ENCODE peak calls at places on chromosomes 13 and 19, in four cellular contexts. One of them, this sample, is unnamed.

GRCh38 chr19:13718733-13719132 is 45.6 kb upstream of the MRI1 start:
- DNase-seq in K562: no peak
- DNase-seq in keratinocyte: no peak
- DNase-seq in IMR-90: peak; percentile 66
- DNase-seq in this sample: no peak

GRCh38 chr19:47445937-47446402 is 25.7 kb downstream of the SLC8A2 start:
- DNase-seq in K562: peak; percentile 76
- DNase-seq in IMR-90: no peak
- DNase-seq in keratinocyte: no peak
- DNase-seq in this sample: no peak

GRCh38 chr13:101139076-101139475 is 277.2 kb downstream of the NALCN start:
- DNase-seq in IMR-90: no peak
- DNase-seq in K562: no peak
- DNase-seq in keratinocyte: no peak
- DNase-seq in this sample: no peak

GRCh38 chr13:40306817-40307216 is 359.6 kb downstream of the FOXO1 start:
- DNase-seq in K562: no peak
- DNase-seq in IMR-90: no peak
- DNase-seq in keratinocyte: no peak
- DNase-seq in this sample: no peak

GRCh38 chr19:53989600-53990533 is 1.6 kb upstream of the CACNG6 start:
- DNase-seq in keratinocyte: no peak
- DNase-seq in K562: no peak
- DNase-seq in IMR-90: no peak
- DNase-seq in this sample: peak; percentile 77

GRCh38 chr13:83136660-83137059 is 745.6 kb downstream of the SLITRK1 start:
- DNase-seq in IMR-90: no peak
- DNase-seq in K562: no peak
- DNase-seq in keratinocyte: no peak
- DNase-seq in this sample: no peak

GRCh38 chr19:2434721-2435265 is 7.4 kb upstream of the TIMM13 start:
- DNase-seq in K562: no peak
- DNase-seq in IMR-90: no peak
- DNase-seq in keratinocyte: no peak
- DNase-seq in this sample: no peak

GRCh38 chr13:111110054-111110453 is 5.1 kb upstream of the ARHGEF7 start:
- DNase-seq in keratinocyte: no peak
- DNase-seq in K562: no peak
- DNase-seq in IMR-90: no peak
- DNase-seq in this sample: no peak

GRCh38 chr13:25423831-25424230 is 52.1 kb downstream of the ATP8A2 start:
- DNase-seq in IMR-90: no peak
- DNase-seq in K562: no peak
- DNase-seq in keratinocyte: no peak
- DNase-seq in this sample: no peak

GRCh38 chr19:1935484-1936208 is 5.3 kb upstream of the CSNK1G2 start:
- DNase-seq in keratinocyte: no peak
- DNase-seq in K562: no peak
- DNase-seq in IMR-90: peak; percentile 28
- DNase-seq in this sample: peak; percentile 21

GRCh38 chr19:41688687-41689086 is 617 bp upstream of the CEACAM7 start:
- DNase-seq in IMR-90: no peak
- DNase-seq in K562: no peak
- DNase-seq in keratinocyte: no peak
- DNase-seq in this sample: no peak

GRCh38 chr13:31755211-31755610 is 15.9 kb downstream of the RXFP2 start:
- DNase-seq in IMR-90: no peak
- DNase-seq in keratinocyte: no peak
- DNase-seq in K562: no peak
- DNase-seq in this sample: no peak

GRCh38 chr13:110471833-110472162 is 89.7 kb downstream of the RAB20 start:
- DNase-seq in K562: peak; percentile 60
- DNase-seq in keratinocyte: no peak
- DNase-seq in IMR-90: peak; percentile 37
- DNase-seq in this sample: no peak

GRCh38 chr13:112968380-112968909 is 569 bp upstream of the MCF2L start:
- DNase-seq in K562: no peak
- DNase-seq in keratinocyte: no peak
- DNase-seq in IMR-90: no peak
- DNase-seq in this sample: no peak

GRCh38 chr13:48806522-48806921 is 152.8 kb downstream of the CYSLTR2 start:
- DNase-seq in IMR-90: peak; percentile 83
- DNase-seq in K562: no peak
- DNase-seq in keratinocyte: no peak
- DNase-seq in this sample: no peak

GRCh38 chr13:73997964-73998363 is 136.2 kb downstream of the KLF12 start:
- DNase-seq in IMR-90: no peak
- DNase-seq in K562: no peak
- DNase-seq in keratinocyte: no peak
- DNase-seq in this sample: no peak

GRCh38 chr13:38979891-38980627 is 10.6 kb downstream of the STOML3 start:
- DNase-seq in K562: no peak
- DNase-seq in IMR-90: no peak
- DNase-seq in keratinocyte: no peak
- DNase-seq in this sample: no peak

GRCh38 chr13:63636231-63636993 is 2220.8 kb upstream of the PCDH20 start:
- DNase-seq in keratinocyte: no peak
- DNase-seq in K562: no peak
- DNase-seq in IMR-90: no peak
- DNase-seq in this sample: peak; percentile 45

GRCh38 chr19:695350-695949 is at the start of gene PRSS57:
- DNase-seq in K562: no peak
- DNase-seq in keratinocyte: no peak
- DNase-seq in IMR-90: no peak
- DNase-seq in this sample: no peak

GRCh38 chr19:14433454-14434156 is 499 bp downstream of the PKN1 start:
- DNase-seq in IMR-90: no peak
- DNase-seq in K562: no peak
- DNase-seq in keratinocyte: no peak
- DNase-seq in this sample: peak; percentile 18

GRCh38 chr13:30798776-30799625 is 63.7 kb downstream of the ALOX5AP start:
- DNase-seq in keratinocyte: no peak
- DNase-seq in IMR-90: peak; percentile 59
- DNase-seq in K562: no peak
- DNase-seq in this sample: peak; percentile 64

GRCh38 chr19:48962849-48963165 is 2.3 kb upstream of the FTL start:
- DNase-seq in IMR-90: no peak
- DNase-seq in keratinocyte: no peak
- DNase-seq in K562: peak; percentile 68
- DNase-seq in this sample: no peak
- H3K4me3 ChIP-seq in IMR-90: no peak overlapping the region
- H3K4me3 ChIP-seq in keratinocyte: no peak overlapping the region
- H3K4me3 ChIP-seq in K562: peak overlapping the region; percentile 45
- H3K4me3 ChIP-seq in this sample: no peak overlapping the region

DNA sequence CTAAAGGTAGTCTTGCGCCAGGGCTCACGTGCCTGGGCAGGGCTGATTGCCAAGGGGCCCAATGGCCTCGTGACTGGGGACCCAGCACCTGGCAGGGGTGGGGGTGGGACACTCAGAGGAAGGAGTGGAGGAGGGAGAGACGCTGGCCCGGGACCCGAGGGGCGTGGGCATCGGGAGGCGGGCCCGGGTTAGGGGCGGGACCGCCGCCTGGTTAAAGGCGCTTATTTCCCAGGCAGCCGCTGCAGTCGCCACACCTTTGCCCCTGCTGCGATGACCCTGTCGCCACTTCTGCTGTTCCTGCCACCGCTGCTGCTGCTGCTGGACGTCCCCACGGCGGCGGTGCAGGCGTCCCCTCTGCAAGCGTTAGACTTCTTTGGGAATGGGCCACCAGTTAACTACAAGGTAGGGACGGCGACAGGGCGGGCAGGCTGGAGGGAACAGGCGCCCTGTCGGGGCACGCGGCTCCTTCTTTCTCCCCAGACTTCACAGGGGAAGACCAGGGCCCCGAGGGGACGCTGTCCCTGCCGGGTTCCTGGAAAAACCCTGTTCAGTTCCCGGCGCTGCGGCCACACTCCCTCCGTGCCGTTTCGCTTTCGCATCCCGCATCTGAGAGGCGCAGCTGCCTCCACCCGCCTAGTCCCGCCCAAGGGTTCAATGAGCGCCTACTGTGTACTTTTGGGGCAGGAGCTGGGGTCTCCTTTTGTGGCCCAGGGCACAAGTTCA is at the start of gene IFI30:
- DNase-seq in K562: peak; percentile 96
- DNase-seq in keratinocyte: no peak
- DNase-seq in IMR-90: no peak
- DNase-seq in this sample: peak; percentile 37
- H2AFZ ChIP-seq in K562: peak within 1 kb of the TSS; percentile 88
- H2AFZ ChIP-seq in keratinocyte: peak within 1 kb of the TSS; percentile 90
- H2AFZ ChIP-seq in IMR-90: peak within 1 kb of the TSS; percentile 93
- H2AFZ ChIP-seq in this sample: peak within 1 kb of the TSS; percentile 94

DNA sequence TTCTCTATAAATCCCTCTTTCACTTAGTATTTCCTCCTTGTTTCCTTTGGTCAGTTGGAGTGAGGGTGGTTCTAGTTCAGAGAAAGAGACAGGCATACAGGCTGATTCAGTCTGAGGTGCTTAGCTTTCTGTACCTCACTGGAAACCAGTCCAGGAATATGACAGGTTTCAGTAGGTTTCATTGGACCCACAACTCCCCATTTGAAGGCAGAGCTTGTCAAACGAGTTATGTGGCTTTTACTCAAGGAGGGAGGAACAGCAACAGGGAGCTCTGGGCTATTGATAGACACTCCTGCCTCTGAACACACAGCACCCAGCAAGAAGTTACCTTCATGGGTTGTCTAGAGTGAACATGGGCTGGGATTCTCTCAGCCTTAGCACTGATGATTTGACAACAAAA is 14.5 kb downstream of the ACTN4 start:
- DNase-seq in IMR-90: no peak
- DNase-seq in keratinocyte: no peak
- DNase-seq in K562: no peak
- DNase-seq in this sample: peak; percentile 26
- H3K9me1 ChIP-seq in IMR-90: peaks cover 48% of the 10 kb centered on the region
- H3K9me1 ChIP-seq in keratinocyte: no peaks in the 10 kb centered on the region
- H3K9me1 ChIP-seq in K562: peaks cover 9% of the 10 kb centered on the region
- H3K9me1 ChIP-seq in this sample: no peaks in the 10 kb centered on the region

GRCh38 chr19:6100284-6100915 is 9.9 kb downstream of the RFX2 start:
- DNase-seq in keratinocyte: no peak
- DNase-seq in IMR-90: no peak
- DNase-seq in K562: peak; percentile 56
- DNase-seq in this sample: peak; percentile 74
- H3K4me3 ChIP-seq in keratinocyte: no peak overlapping the region
- H3K4me3 ChIP-seq in IMR-90: no peak overlapping the region
- H3K4me3 ChIP-seq in K562: peak overlapping the region; percentile 23
- H3K4me3 ChIP-seq in this sample: no peak overlapping the region

GRCh38 chr19:19661141-19661674 is 2.3 kb downstream of the ATP13A1 start:
- DNase-seq in IMR-90: no peak
- DNase-seq in keratinocyte: no peak
- DNase-seq in K562: no peak
- DNase-seq in this sample: no peak
- H2AFZ ChIP-seq in IMR-90: no peak overlapping the region
- H2AFZ ChIP-seq in keratinocyte: no peak overlapping the region
- H2AFZ ChIP-seq in K562: no peak overlapping the region
- H2AFZ ChIP-seq in this sample: no peak overlapping the region

DNA sequence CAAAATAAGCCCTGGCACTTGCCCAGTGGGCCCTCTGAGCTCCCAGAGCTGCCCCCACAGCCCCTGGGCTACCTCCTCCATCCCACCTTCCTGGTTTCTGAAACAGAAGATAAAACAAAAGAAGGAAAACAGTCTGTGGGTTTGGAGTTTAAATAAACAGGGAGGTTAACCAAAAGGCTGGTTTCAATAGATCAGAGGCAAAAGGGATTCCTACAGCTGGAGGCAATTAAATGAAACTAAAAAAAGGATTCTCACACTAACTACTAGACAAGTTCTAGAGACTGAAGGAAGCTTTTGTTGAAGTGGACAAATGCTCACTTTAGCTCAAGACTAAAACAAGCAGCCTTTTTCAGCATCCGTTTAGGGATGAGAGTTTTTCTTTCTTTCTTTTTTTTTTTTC is 569.8 kb downstream of the FGF9 start:
- DNase-seq in keratinocyte: no peak
- DNase-seq in IMR-90: no peak
- DNase-seq in K562: no peak
- DNase-seq in this sample: no peak
- H3K9me1 ChIP-seq in keratinocyte: no peaks in the 10 kb centered on the region
- H3K9me1 ChIP-seq in IMR-90: peaks cover under 1% of the 10 kb centered on the region
- H3K9me1 ChIP-seq in K562: no peaks in the 10 kb centered on the region
- H3K9me1 ChIP-seq in this sample: no peaks in the 10 kb centered on the region